ENCODE peak calls at places on chromosomes 1 and 21, in seven cellular contexts. One of them, this sample, is unnamed.
A peak's percentile ranks its signal among the peaks of the same experiment; 100 is the strongest.

GRCh38 chr21:39392981-39393380 is 44.1 kb upstream of the HMGN1 start:
- DNase-seq in CD4-positive, alpha-beta memory T cell: no peak
- DNase-seq in ovary: no peak
- DNase-seq in IMR-90: no peak
- DNase-seq in fibroblast of lung: no peak
- DNase-seq in heart right ventricle: no peak
- DNase-seq in trophoblast cell: no peak
- DNase-seq in this sample: no peak

GRCh38 chr1:183991360-183992155 is 46.0 kb downstream of the COLGALT2 start:
- DNase-seq in CD4-positive, alpha-beta memory T cell: no peak
- DNase-seq in heart right ventricle: no peak
- DNase-seq in IMR-90: no peak
- DNase-seq in fibroblast of lung: no peak
- DNase-seq in ovary: no peak
- DNase-seq in trophoblast cell: no peak
- DNase-seq in this sample: no peak

GRCh38 chr1:98143403-98143802 is 222.6 kb upstream of the DPYD start:
- DNase-seq in trophoblast cell: no peak
- DNase-seq in ovary: no peak
- DNase-seq in heart right ventricle: no peak
- DNase-seq in IMR-90: peak; percentile 13
- DNase-seq in CD4-positive, alpha-beta memory T cell: no peak
- DNase-seq in fibroblast of lung: no peak
- DNase-seq in this sample: no peak

GRCh38 chr1:111476761-111477309 is 3.1 kb downstream of the C1orf162 start:
- DNase-seq in IMR-90: no peak
- DNase-seq in trophoblast cell: no peak
- DNase-seq in heart right ventricle: no peak
- DNase-seq in fibroblast of lung: no peak
- DNase-seq in CD4-positive, alpha-beta memory T cell: peak; percentile 67
- DNase-seq in ovary: no peak
- DNase-seq in this sample: peak; percentile 16

GRCh38 chr1:24420547-24420946 is 4.9 kb downstream of the NIPAL3 start:
- DNase-seq in heart right ventricle: no peak
- DNase-seq in fibroblast of lung: peak; percentile 43
- DNase-seq in IMR-90: peak; percentile 29
- DNase-seq in CD4-positive, alpha-beta memory T cell: no peak
- DNase-seq in ovary: no peak
- DNase-seq in trophoblast cell: peak; percentile 24
- DNase-seq in this sample: no peak

GRCh38 chr1:183244466-183244865 is 58.4 kb downstream of the LAMC2 start:
- DNase-seq in ovary: peak; percentile 58
- DNase-seq in IMR-90: peak; percentile 28
- DNase-seq in CD4-positive, alpha-beta memory T cell: no peak
- DNase-seq in trophoblast cell: peak; percentile 87
- DNase-seq in fibroblast of lung: peak; percentile 96
- DNase-seq in heart right ventricle: peak; percentile 72
- DNase-seq in this sample: no peak

GRCh38 chr1:70714149-70714548 is 303.1 kb downstream of the CTH start:
- DNase-seq in ovary: no peak
- DNase-seq in trophoblast cell: no peak
- DNase-seq in heart right ventricle: no peak
- DNase-seq in IMR-90: no peak
- DNase-seq in fibroblast of lung: no peak
- DNase-seq in CD4-positive, alpha-beta memory T cell: no peak
- DNase-seq in this sample: no peak

GRCh38 chr1:113904292-113904673 is 316 bp downstream of the AP4B1 start:
- DNase-seq in fibroblast of lung: no peak
- DNase-seq in heart right ventricle: no peak
- DNase-seq in ovary: no peak
- DNase-seq in trophoblast cell: peak; percentile 1
- DNase-seq in CD4-positive, alpha-beta memory T cell: no peak
- DNase-seq in IMR-90: no peak
- DNase-seq in this sample: no peak

GRCh38 chr1:102434421-102434820 is 437.7 kb upstream of the OLFM3 start:
- DNase-seq in trophoblast cell: no peak
- DNase-seq in heart right ventricle: no peak
- DNase-seq in fibroblast of lung: no peak
- DNase-seq in ovary: no peak
- DNase-seq in IMR-90: no peak
- DNase-seq in CD4-positive, alpha-beta memory T cell: no peak
- DNase-seq in this sample: no peak

GRCh38 chr1:24600551-24600950 is 42.6 kb upstream of the SRRM1 start:
- DNase-seq in CD4-positive, alpha-beta memory T cell: no peak
- DNase-seq in heart right ventricle: no peak
- DNase-seq in fibroblast of lung: no peak
- DNase-seq in ovary: no peak
- DNase-seq in trophoblast cell: peak; percentile 93
- DNase-seq in IMR-90: no peak
- DNase-seq in this sample: no peak

GRCh38 chr1:182120411-182121258 is 59.1 kb upstream of the ZNF648 start:
- DNase-seq in trophoblast cell: no peak
- DNase-seq in fibroblast of lung: no peak
- DNase-seq in CD4-positive, alpha-beta memory T cell: no peak
- DNase-seq in IMR-90: no peak
- DNase-seq in heart right ventricle: no peak
- DNase-seq in ovary: peak; percentile 80
- DNase-seq in this sample: no peak

GRCh38 chr1:239675735-239676134 is 289.4 kb downstream of the CHRM3 start:
- DNase-seq in ovary: no peak
- DNase-seq in CD4-positive, alpha-beta memory T cell: no peak
- DNase-seq in fibroblast of lung: no peak
- DNase-seq in IMR-90: no peak
- DNase-seq in heart right ventricle: no peak
- DNase-seq in trophoblast cell: no peak
- DNase-seq in this sample: no peak

GRCh38 chr21:43971201-43971991 is 40.7 kb upstream of the TRAPPC10 start:
- DNase-seq in IMR-90: no peak
- DNase-seq in CD4-positive, alpha-beta memory T cell: no peak
- DNase-seq in heart right ventricle: peak; percentile 28
- DNase-seq in trophoblast cell: no peak
- DNase-seq in ovary: no peak
- DNase-seq in fibroblast of lung: no peak
- DNase-seq in this sample: no peak

GRCh38 chr1:48697066-48697707 is 79.5 kb downstream of the BEND5 start:
- DNase-seq in fibroblast of lung: peak; percentile 28
- DNase-seq in trophoblast cell: peak; percentile 42
- DNase-seq in CD4-positive, alpha-beta memory T cell: no peak
- DNase-seq in heart right ventricle: peak; percentile 29
- DNase-seq in ovary: peak; percentile 71
- DNase-seq in IMR-90: peak; percentile 21
- DNase-seq in this sample: peak; percentile 20

GRCh38 chr1:234765181-234765580 is 155.2 kb upstream of the IRF2BP2 start:
- DNase-seq in CD4-positive, alpha-beta memory T cell: no peak
- DNase-seq in ovary: no peak
- DNase-seq in fibroblast of lung: no peak
- DNase-seq in IMR-90: peak; percentile 63
- DNase-seq in trophoblast cell: no peak
- DNase-seq in heart right ventricle: no peak
- DNase-seq in this sample: no peak

GRCh38 chr1:107531065-107531908 is 390.4 kb downstream of the NTNG1 start:
- DNase-seq in fibroblast of lung: no peak
- DNase-seq in heart right ventricle: no peak
- DNase-seq in CD4-positive, alpha-beta memory T cell: no peak
- DNase-seq in IMR-90: no peak
- DNase-seq in ovary: no peak
- DNase-seq in trophoblast cell: peak; percentile 15
- DNase-seq in this sample: no peak

GRCh38 chr1:119544165-119544762 is 37.3 kb downstream of the HSD3B1 start:
- DNase-seq in CD4-positive, alpha-beta memory T cell: no peak
- DNase-seq in heart right ventricle: no peak
- DNase-seq in ovary: no peak
- DNase-seq in IMR-90: no peak
- DNase-seq in fibroblast of lung: no peak
- DNase-seq in trophoblast cell: no peak
- DNase-seq in this sample: no peak
- H3K9me3 ChIP-seq in CD4-positive, alpha-beta memory T cell: no peaks in the 10 kb centered on the region
- H3K9me3 ChIP-seq in heart right ventricle: no peaks in the 10 kb centered on the region
- H3K9me3 ChIP-seq in ovary: no peaks in the 10 kb centered on the region
- H3K9me3 ChIP-seq in IMR-90: no peaks in the 10 kb centered on the region
- H3K9me3 ChIP-seq in fibroblast of lung: no peaks in the 10 kb centered on the region
- H3K9me3 ChIP-seq in trophoblast cell: no peaks in the 10 kb centered on the region
- H3K9me3 ChIP-seq in this sample: no peaks in the 10 kb centered on the region

GRCh38 chr1:246989901-246990300 is 18.0 kb downstream of the ZNF695 start:
- DNase-seq in ovary: no peak
- DNase-seq in trophoblast cell: no peak
- DNase-seq in heart right ventricle: no peak
- DNase-seq in fibroblast of lung: no peak
- DNase-seq in IMR-90: no peak
- DNase-seq in CD4-positive, alpha-beta memory T cell: no peak
- DNase-seq in this sample: no peak
- H3K9me3 ChIP-seq in ovary: peaks cover 10% of the 10 kb centered on the region
- H3K9me3 ChIP-seq in trophoblast cell: peaks cover 9% of the 10 kb centered on the region
- H3K9me3 ChIP-seq in heart right ventricle: peaks cover 31% of the 10 kb centered on the region
- H3K9me3 ChIP-seq in fibroblast of lung: no peaks in the 10 kb centered on the region
- H3K9me3 ChIP-seq in IMR-90: peaks cover 32% of the 10 kb centered on the region
- H3K9me3 ChIP-seq in CD4-positive, alpha-beta memory T cell: no peaks in the 10 kb centered on the region
- H3K9me3 ChIP-seq in this sample: peaks cover 8% of the 10 kb centered on the region

GRCh38 chr21:41399401-41399800 is 26.6 kb upstream of the MX1 start:
- DNase-seq in IMR-90: no peak
- DNase-seq in heart right ventricle: no peak
- DNase-seq in trophoblast cell: peak; percentile 35
- DNase-seq in fibroblast of lung: no peak
- DNase-seq in ovary: no peak
- DNase-seq in CD4-positive, alpha-beta memory T cell: no peak
- DNase-seq in this sample: no peak

GRCh38 chr21:41402231-41402630 is 23.8 kb upstream of the MX1 start:
- DNase-seq in ovary: no peak
- DNase-seq in fibroblast of lung: no peak
- DNase-seq in CD4-positive, alpha-beta memory T cell: no peak
- DNase-seq in IMR-90: no peak
- DNase-seq in heart right ventricle: no peak
- DNase-seq in trophoblast cell: no peak
- DNase-seq in this sample: no peak

GRCh38 chr21:41403966-41404365 is 22.1 kb upstream of the MX1 start:
- DNase-seq in trophoblast cell: no peak
- DNase-seq in IMR-90: no peak
- DNase-seq in CD4-positive, alpha-beta memory T cell: no peak
- DNase-seq in fibroblast of lung: no peak
- DNase-seq in ovary: no peak
- DNase-seq in heart right ventricle: no peak
- DNase-seq in this sample: no peak

GRCh38 chr21:41403331-41403730 is 22.7 kb upstream of the MX1 start:
- DNase-seq in ovary: no peak
- DNase-seq in CD4-positive, alpha-beta memory T cell: no peak
- DNase-seq in fibroblast of lung: no peak
- DNase-seq in trophoblast cell: no peak
- DNase-seq in heart right ventricle: no peak
- DNase-seq in IMR-90: no peak
- DNase-seq in this sample: no peak

DNA sequence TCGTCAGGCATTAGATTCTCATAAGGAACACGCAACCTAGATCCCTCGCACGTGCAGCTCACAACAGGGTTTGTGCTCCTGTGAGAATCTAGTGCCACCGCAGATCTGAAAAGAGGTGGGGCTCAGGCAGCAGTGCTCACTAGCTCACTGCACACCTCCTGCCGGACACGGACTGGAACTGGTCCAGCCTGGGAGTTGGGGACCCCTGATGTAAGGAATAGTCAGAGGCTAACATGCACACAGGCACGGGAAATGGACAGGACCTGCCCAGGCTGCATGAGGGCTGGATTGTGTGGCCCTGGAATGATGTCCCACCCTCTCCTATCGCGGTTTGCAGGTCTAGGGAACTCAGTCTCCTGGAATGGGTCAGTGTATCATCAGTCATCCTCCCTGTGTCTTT is 23.2 kb upstream of the MX1 start:
- DNase-seq in heart right ventricle: no peak
- DNase-seq in ovary: no peak
- DNase-seq in IMR-90: no peak
- DNase-seq in trophoblast cell: no peak
- DNase-seq in CD4-positive, alpha-beta memory T cell: no peak
- DNase-seq in fibroblast of lung: no peak
- DNase-seq in this sample: no peak
- H3K9me3 ChIP-seq in heart right ventricle: no peaks in the 10 kb centered on the region
- H3K9me3 ChIP-seq in ovary: no peaks in the 10 kb centered on the region
- H3K9me3 ChIP-seq in IMR-90: no peaks in the 10 kb centered on the region
- H3K9me3 ChIP-seq in trophoblast cell: peaks cover 1% of the 10 kb centered on the region
- H3K9me3 ChIP-seq in CD4-positive, alpha-beta memory T cell: no peaks in the 10 kb centered on the region
- H3K9me3 ChIP-seq in fibroblast of lung: no peaks in the 10 kb centered on the region
- H3K9me3 ChIP-seq in this sample: no peaks in the 10 kb centered on the region

DNA sequence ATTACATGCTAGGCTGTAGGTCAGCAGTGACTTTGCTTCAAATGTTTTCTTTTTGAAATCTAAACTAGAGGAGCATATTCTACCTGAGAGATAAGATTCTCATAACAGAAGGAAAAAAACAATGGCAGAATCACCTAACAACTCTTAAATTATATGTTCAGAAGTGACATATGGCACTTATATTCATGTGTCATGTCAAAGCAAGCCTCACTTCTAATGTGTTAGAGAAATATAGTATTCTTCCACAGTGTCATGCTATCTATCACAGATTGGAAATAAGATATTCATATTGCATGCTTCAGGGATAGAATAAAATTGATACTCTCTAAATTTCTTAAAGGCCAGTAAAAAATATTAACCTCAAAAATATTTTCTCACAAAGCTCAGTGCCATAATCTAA is 874.6 kb upstream of the PRMT6 start:
- DNase-seq in IMR-90: no peak
- DNase-seq in trophoblast cell: no peak
- DNase-seq in CD4-positive, alpha-beta memory T cell: no peak
- DNase-seq in ovary: no peak
- DNase-seq in fibroblast of lung: no peak
- DNase-seq in heart right ventricle: no peak
- DNase-seq in this sample: no peak
- H3K9me3 ChIP-seq in IMR-90: peaks cover 2% of the 10 kb centered on the region
- H3K9me3 ChIP-seq in trophoblast cell: no peaks in the 10 kb centered on the region
- H3K9me3 ChIP-seq in CD4-positive, alpha-beta memory T cell: no peaks in the 10 kb centered on the region
- H3K9me3 ChIP-seq in ovary: no peaks in the 10 kb centered on the region
- H3K9me3 ChIP-seq in fibroblast of lung: no peaks in the 10 kb centered on the region
- H3K9me3 ChIP-seq in heart right ventricle: no peaks in the 10 kb centered on the region
- H3K9me3 ChIP-seq in this sample: no peaks in the 10 kb centered on the region